ENCODE peak calls at places on chromosomes 7 and 10, in four cellular contexts. D, G, E and N are unnamed samples.

GRCh38 chr10:88184543-88185297 is 321.3 kb downstream of the PTEN start:
- DNase-seq in D (no peak), G (no peak), E (no peak), N (no peak)

GRCh38 chr10:29243750-29244149 is 45.1 kb upstream of the LYZL1 start:
- DNase-seq in D (no peak), G (no peak), E (no peak), N (no peak)

GRCh38 chr10:79060641-79061255 is 8.0 kb upstream of the ZMIZ1 start:
- DNase-seq in D (no peak), G (no peak), E (no peak), N (no peak)

GRCh38 chr7:22329816-22330524 is 27.0 kb downstream of the RAPGEF5 start:
- DNase-seq in D (no peak), G (no peak), E (no peak), N (no peak)

GRCh38 chr10:69387500-69387899 is 29.2 kb downstream of the TACR2 start:
- DNase-seq in D (no peak), G (no peak), E (no peak), N (no peak)

GRCh38 chr7:128113839-128114238 is 82.6 kb upstream of the LRRC4 start:
- DNase-seq in D (no peak), G (no peak), E (no peak), N (no peak)

GRCh38 chr7:5217396-5217795 is 27.4 kb downstream of the WIPI2 start:
- DNase-seq in D (no peak), G (no peak), E (no peak), N (no peak)

GRCh38 chr10:13271552-13272163 is 28.2 kb downstream of the PHYH start:
- DNase-seq in D (peak), G (no peak), E (peak), N (no peak)

GRCh38 chr7:93574646-93575554 is at the start of gene CALCR:
- DNase-seq in D (no peak), G (no peak), E (no peak), N (no peak)

GRCh38 chr7:75776295-75776971 is 4.4 kb upstream of the CCL26 start:
- DNase-seq in D (peak), G (peak), E (no peak), N (peak)

GRCh38 chr10:86329093-86329710 is 37.4 kb downstream of the GRID1 start:
- DNase-seq in D (no peak), G (no peak), E (no peak), N (no peak)

GRCh38 chr10:52541082-52541481 is 227.0 kb downstream of the DKK1 start:
- DNase-seq in D (peak), G (peak), E (no peak), N (no peak)

GRCh38 chr7:46990761-46991160 is 591.1 kb downstream of the TNS3 start:
- DNase-seq in D (peak), G (no peak), E (no peak), N (no peak)

GRCh38 chr10:119651514-119652327 is 541 bp downstream of the BAG3 start:
- DNase-seq in D (peak), G (no peak), E (peak), N (no peak)

GRCh38 chr7:108307246-108307982 is 148.8 kb downstream of the NRCAM start:
- DNase-seq in D (no peak), G (no peak), E (no peak), N (no peak)

GRCh38 chr7:99314504-99314903 is 11.2 kb upstream of the ARPC1A start:
- DNase-seq in D (no peak), G (no peak), E (no peak), N (no peak)

GRCh38 chr7:114979388-114979787 is 57.5 kb downstream of the MDFIC start:
- DNase-seq in D (no peak), G (peak), E (no peak), N (no peak)

GRCh38 chr10:101840741-101841453 is 2.7 kb downstream of the KCNIP2 start:
- DNase-seq in D (peak), G (peak), E (peak), N (peak)

GRCh38 chr10:77927343-77928256 is 1.0 kb upstream of the DLG5 start:
- DNase-seq in D (no peak), G (no peak), E (no peak), N (no peak)

GRCh38 chr7:158098125-158099030 is 489.2 kb downstream of the PTPRN2 start:
- DNase-seq in D (no peak), G (no peak), E (no peak), N (no peak)

GRCh38 chr10:68938884-68939283 is 17.1 kb upstream of the DDX21 start:
- DNase-seq in D (no peak), G (no peak), E (no peak), N (no peak)

GRCh38 chr7:41825927-41826480 is 123.1 kb upstream of the INHBA start:
- DNase-seq in D (peak), G (no peak), E (no peak), N (no peak)

GRCh38 chr7:80095545-80095944 is 39.1 kb upstream of the GNAI1 start:
- DNase-seq in D (peak), G (no peak), E (no peak), N (no peak)

GRCh38 chr10:122658356-122659049 is 41.1 kb downstream of the C10orf120 start:
- DNase-seq in D (no peak), G (no peak), E (no peak), N (no peak)

GRCh38 chr7:106285801-106286492 is 1.2 kb upstream of the NAMPT start:
- DNase-seq in D (no peak), G (no peak), E (no peak), N (no peak)

GRCh38 chr7:95543312-95543711 is 53.0 kb downstream of the PDK4 start:
- DNase-seq in D (no peak), G (no peak), E (no peak), N (no peak)

GRCh38 chr10:9825491-9826018 is 1192.1 kb upstream of the CELF2 start:
- DNase-seq in D (no peak), G (no peak), E (no peak), N (no peak)

GRCh38 chr7:150451097-150451793 is 815 bp downstream of the GIMAP8 start:
- DNase-seq in D (no peak), G (no peak), E (no peak), N (no peak)

GRCh38 chr10:22816298-22816653 is 101.9 kb upstream of the PIP4K2A start:
- DNase-seq in D (peak), G (no peak), E (no peak), N (peak)